ENCODE peak calls at places on chromosomes 3 and 15, in five cellular contexts. L is NCI-H1105; E is activated CD8-positive, alpha-beta memory T cell treated with anti-CD3 and anti-CD28 coated beads, Interleukin-2, amount 50 U/mL, for 4 hours; F is GM12892; Q is fibroblast of villous mesenchyme. Z is an unnamed sample.

GRCh38 chr15:38736686-38737085 is 172.1 kb upstream of the RASGRP1 start:
- DNase-seq in L (no peak), E (no peak), F (no peak), Q (no peak), Z (no peak)

GRCh38 chr3:16801698-16802097 is 83.1 kb upstream of the PLCL2 start:
- DNase-seq in L (no peak), E (no peak), F (no peak), Q (peak), Z (no peak)

GRCh38 chr3:4722103-4722502 is 229.0 kb downstream of the ITPR1 start:
- DNase-seq in L (no peak), E (no peak), F (peak), Q (peak), Z (no peak)

GRCh38 chr3:87145553-87145952 is 81.6 kb upstream of the CHMP2B start:
- DNase-seq in L (no peak), E (no peak), F (no peak), Q (peak), Z (no peak)

GRCh38 chr3:165195226-165195625 is 958 bp downstream of the SLITRK3 start:
- DNase-seq in L (peak), E (no peak), F (no peak), Q (no peak), Z (no peak)

GRCh38 chr3:72390841-72391240 is 457.4 kb downstream of the SHQ1 start:
- DNase-seq in L (no peak), E (no peak), F (no peak), Q (no peak), Z (no peak)

GRCh38 chr3:101138817-101139216 is 145.6 kb upstream of the ABI3BP start:
- DNase-seq in L (no peak), E (no peak), F (no peak), Q (no peak), Z (no peak)

GRCh38 chr3:25587975-25588374 is 76.7 kb downstream of the TOP2B start:
- DNase-seq in L (no peak), E (no peak), F (no peak), Q (no peak), Z (no peak)

GRCh38 chr3:113590983-113591382 is 58.6 kb downstream of the SIDT1 start:
- DNase-seq in L (no peak), E (no peak), F (no peak), Q (no peak), Z (no peak)

GRCh38 chr3:177150970-177151627 is 46.2 kb downstream of the TBL1XR1 start:
- DNase-seq in L (peak), E (no peak), F (no peak), Q (peak), Z (no peak)

GRCh38 chr3:178971614-178972013 is 100.0 kb downstream of the ZMAT3 start:
- DNase-seq in L (no peak), E (no peak), F (no peak), Q (no peak), Z (no peak)

GRCh38 chr15:101145362-101145761 is 106.5 kb downstream of the CHSY1 start:
- DNase-seq in L (no peak), E (no peak), F (no peak), Q (peak), Z (no peak)

GRCh38 chr3:124778061-124778460 is 47.8 kb downstream of the UMPS start:
- DNase-seq in L (no peak), E (no peak), F (no peak), Q (no peak), Z (no peak)

GRCh38 chr3:36907911-36908646 is 36.8 kb downstream of the TRANK1 start:
- DNase-seq in L (no peak), E (peak), F (no peak), Q (peak), Z (peak)

Z was measured in activated naive CD4-positive, alpha-beta T cell treated with anti-CD3 and anti-CD28 coated beads, Interleukin-2, amount 50 U/mL, for 16 hours.